ENCODE peak calls at places on chromosomes 2 and 18, in four cellular contexts. R is brain microvascular endothelial cell, S is GM23248, K is spleen. W is an unnamed sample.

GRCh38 chr2:176582990-176583481 is 313.8 kb downstream of the MTX2 start:
- DNase-seq in S (peak), R (peak), K (no peak), W (no peak)

GRCh38 chr2:209809256-209809655 is 37.6 kb downstream of the UNC80 start:
- DNase-seq in R (no peak), S (no peak), K (no peak), W (no peak)

GRCh38 chr2:201798252-201798918 is 8.0 kb upstream of the CDK15 start:
- DNase-seq in R (peak), K (no peak), S (peak), W (no peak)

GRCh38 chr18:37540424-37541121 is 25.0 kb downstream of the CELF4 start:
- DNase-seq in K (peak), R (no peak), S (no peak), W (no peak)

GRCh38 chr18:46148810-46149209 is 44.6 kb downstream of the HAUS1 start:
- DNase-seq in S (peak), R (peak), K (no peak), W (peak)

GRCh38 chr18:79887181-79888000 is 64.1 kb downstream of the SLC66A2 start:
- DNase-seq in K (peak), R (no peak), S (no peak), W (no peak)

GRCh38 chr18:42245137-42245536 is 290.1 kb downstream of the PIK3C3 start:
- DNase-seq in K (no peak), R (no peak), S (no peak), W (no peak)

GRCh38 chr2:219298759-219299371 is 10.3 kb downstream of the PTPRN start:
- DNase-seq in R (peak), S (peak), K (peak), W (peak)

GRCh38 chr2:170821631-170822291 is 5.1 kb downstream of the GAD1 start:
- DNase-seq in R (no peak), K (peak), S (no peak), W (no peak)

GRCh38 chr18:35355140-35355618 is 11.0 kb upstream of the ZNF24 start:
- DNase-seq in R (peak), S (peak), K (peak), W (peak)

GRCh38 chr2:63849381-63850203 is 7.9 kb downstream of the UGP2 start:
- DNase-seq in R (no peak), K (no peak), S (peak), W (no peak)

GRCh38 chr2:158616480-158616879 is 159.7 kb downstream of the PKP4 start:
- DNase-seq in K (no peak), R (no peak), S (no peak), W (no peak)

GRCh38 chr2:239343946-239344856 is 56.6 kb downstream of the HDAC4 start:
- DNase-seq in K (no peak), S (no peak), R (no peak), W (no peak)

GRCh38 chr2:68330691-68331090 is 10.9 kb upstream of the CNRIP1 start:
- DNase-seq in K (no peak), S (peak), R (peak), W (no peak)

GRCh38 chr2:169136885-169137534 is 67.6 kb downstream of the DHRS9 start:
- DNase-seq in K (no peak), S (no peak), R (no peak), W (no peak)

GRCh38 chr2:19774788-19775156 is 127.0 kb downstream of the TTC32 start:
- DNase-seq in K (no peak), R (no peak), S (no peak), W (no peak)

GRCh38 chr2:46229134-46230063 is 67.8 kb upstream of the EPAS1 start:
- DNase-seq in R (peak), K (peak), S (no peak), W (no peak)

GRCh38 chr18:7548721-7549120 is 18.4 kb upstream of the PTPRM start:
- DNase-seq in K (no peak), R (no peak), S (no peak), W (no peak)

GRCh38 chr18:42182728-42183700 is 228.0 kb downstream of the PIK3C3 start:
- DNase-seq in R (no peak), S (peak), K (no peak), W (no peak)

GRCh38 chr18:48724939-48725338 is 186.1 kb downstream of the CTIF start:
- DNase-seq in S (no peak), R (no peak), K (no peak), W (no peak)

GRCh38 chr2:240741091-240741490 is 49.4 kb downstream of the AQP12A start:
- DNase-seq in S (no peak), K (no peak), R (no peak), W (no peak)